ENCODE peak calls at places on chromosomes 4 and X, in ten cellular contexts. U, J, M, Q, O, Z, C, L, D and H are unnamed samples.

GRCh38 chrX:9899640-9900075 is 67.5 kb upstream of the CLDN34 start:
- DNase-seq in U (peak), J (no peak), M (no peak), Q (peak), O (no peak), Z (no peak), C (peak), L (peak), D (no peak), H (no peak)

GRCh38 chrX:12010436-12010835 is 127.8 kb upstream of the FRMPD4 start:
- DNase-seq in U (no peak), J (no peak), M (no peak), Q (no peak), O (no peak), Z (no peak), C (no peak), L (no peak), D (no peak), H (no peak)

GRCh38 chrX:144586756-144587155 is 660.5 kb upstream of the SPANXN1 start:
- DNase-seq in U (peak), J (no peak), M (peak), Q (no peak), O (no peak), Z (no peak), C (no peak), L (no peak), D (peak), H (no peak)

GRCh38 chr4:102715057-102715456 is 45.7 kb downstream of the MANBA start:
- DNase-seq in U (peak), J (no peak), M (no peak), Q (no peak), O (no peak), Z (no peak), C (no peak), L (peak), D (no peak), H (no peak)

GRCh38 chr4:169201144-169202124 is 69.3 kb downstream of the SH3RF1 start:
- DNase-seq in U (peak), J (no peak), M (no peak), Q (no peak), O (no peak), Z (no peak), C (no peak), L (no peak), D (no peak), H (no peak)

GRCh38 chrX:17082831-17083230 is 136.4 kb downstream of the REPS2 start:
- DNase-seq in U (peak), J (no peak), M (no peak), Q (no peak), O (no peak), Z (no peak), C (no peak), L (no peak), D (peak), H (no peak)

GRCh38 chr4:7055990-7056325 is 11.9 kb downstream of the GRPEL1 start:
- DNase-seq in U (no peak), J (no peak), M (no peak), Q (no peak), O (no peak), Z (no peak), C (no peak), L (no peak), D (no peak), H (no peak)

GRCh38 chr4:82901129-82901718 is 689 bp downstream of the THAP9 start:
- DNase-seq in U (peak), J (no peak), M (no peak), Q (no peak), O (no peak), Z (no peak), C (no peak), L (no peak), D (no peak), H (no peak)

GRCh38 chr4:77073981-77074865 is 1.6 kb downstream of the CCNI start:
- DNase-seq in U (peak), J (no peak), M (no peak), Q (no peak), O (no peak), Z (no peak), C (no peak), L (no peak), D (peak), H (no peak)

GRCh38 chrX:155864655-155865054 is 16.5 kb upstream of the VAMP7 start:
- DNase-seq in U (peak), J (no peak), M (no peak), Q (no peak), O (no peak), Z (no peak), C (no peak), L (no peak), D (peak), H (no peak)

GRCh38 chrX:121000589-121000988 is 15.0 kb upstream of the CT47A1 start:
- DNase-seq in U (peak), J (no peak), M (peak), Q (no peak), O (no peak), Z (no peak), C (no peak), L (no peak), D (peak), H (no peak)

GRCh38 chr4:67437974-67438713 is 107.2 kb downstream of the CENPC start:
- DNase-seq in U (peak), J (no peak), M (no peak), Q (no peak), O (no peak), Z (no peak), C (no peak), L (peak), D (peak), H (no peak)

GRCh38 chr4:55824865-55825264 is 5.3 kb downstream of the EXOC1L start:
- DNase-seq in U (no peak), J (no peak), M (no peak), Q (no peak), O (no peak), Z (no peak), C (no peak), L (no peak), D (no peak), H (no peak)

GRCh38 chr4:139972305-139972704 is 181.7 kb downstream of the MAML3 start:
- DNase-seq in U (peak), J (no peak), M (no peak), Q (no peak), O (no peak), Z (no peak), C (no peak), L (no peak), D (peak), H (no peak)

GRCh38 chr4:63693321-63693720 is 715.9 kb downstream of the TECRL start:
- DNase-seq in U (no peak), J (no peak), M (no peak), Q (no peak), O (no peak), Z (no peak), C (no peak), L (no peak), D (peak), H (no peak)

GRCh38 chr4:157204634-157205244 is 15.8 kb upstream of the GRIA2 start:
- DNase-seq in U (peak), J (no peak), M (peak), Q (peak), O (peak), Z (no peak), C (no peak), L (no peak), D (peak), H (no peak)

GRCh38 chrX:106378616-106379015 is 210.5 kb downstream of the PWWP3B start:
- DNase-seq in U (no peak), J (no peak), M (no peak), Q (no peak), O (no peak), Z (no peak), C (no peak), L (no peak), D (no peak), H (no peak)

GRCh38 chr4:185457136-185457535 is 14.4 kb downstream of the CCDC110 start:
- DNase-seq in U (no peak), J (no peak), M (no peak), Q (no peak), O (no peak), Z (no peak), C (no peak), L (no peak), D (no peak), H (no peak)

GRCh38 chr4:101178731-101179130 is 168.6 kb downstream of the PPP3CA start:
- DNase-seq in U (peak), J (no peak), M (no peak), Q (no peak), O (no peak), Z (no peak), C (no peak), L (peak), D (no peak), H (no peak)

GRCh38 chrX:56812515-56813105 is 83.6 kb downstream of the NBDY start:
- DNase-seq in U (no peak), J (no peak), M (no peak), Q (peak), O (no peak), Z (no peak), C (no peak), L (no peak), D (peak), H (no peak)

GRCh38 chrX:131792789-131793462 is 230.2 kb upstream of the STK26 start:
- DNase-seq in U (peak), J (no peak), M (no peak), Q (no peak), O (no peak), Z (no peak), C (peak), L (peak), D (no peak), H (no peak)

GRCh38 chr4:152534541-152535231 is 1.2 kb downstream of the FBXW7 start:
- DNase-seq in U (no peak), J (peak), M (peak), Q (peak), O (peak), Z (no peak), C (peak), L (no peak), D (peak), H (peak)

DNA sequence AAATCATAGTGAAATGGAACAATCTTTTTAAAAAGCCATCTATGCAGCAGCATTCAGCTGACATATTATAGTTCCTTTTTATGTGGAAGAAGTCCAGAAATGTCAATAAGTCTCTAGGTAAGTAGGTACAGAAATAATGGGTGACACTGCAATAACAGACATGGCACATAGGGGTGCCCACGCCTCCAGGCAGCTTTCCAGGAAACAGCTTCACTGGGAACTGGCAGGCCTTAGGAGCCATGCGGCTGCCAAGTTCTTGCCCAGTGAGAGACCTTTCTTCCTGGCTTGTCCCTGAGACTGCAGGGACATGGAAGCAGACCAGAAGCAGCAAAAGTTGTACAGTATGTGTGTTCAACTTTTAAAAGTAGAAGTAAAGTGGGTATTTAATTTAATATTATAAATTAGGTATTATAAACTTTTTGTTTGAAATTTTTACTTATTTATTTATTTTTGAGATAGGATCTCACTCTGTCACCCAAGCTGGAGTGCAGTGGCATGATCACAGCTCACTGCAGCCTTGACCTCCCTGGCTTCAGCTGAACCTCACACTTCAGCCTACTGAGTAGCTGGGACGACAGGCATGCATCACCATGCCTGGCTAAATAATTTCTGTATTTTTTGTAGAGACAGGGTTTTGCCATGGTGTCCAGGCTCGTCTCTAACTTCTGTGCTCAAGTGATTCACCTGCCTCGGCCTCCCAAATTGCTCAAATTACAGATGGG is 12.1 kb upstream of the ETNPPL start:
- DNase-seq in U (no peak), J (no peak), M (peak), Q (no peak), O (peak), Z (peak), C (no peak), L (no peak), D (peak), H (no peak)
- TF ChIP-seq CTCF in U (no peak), J (no peak), M (no peak), Q (no peak), O (peak), Z (peak), C (no peak), L (no peak), D (no peak), H (no peak)

GRCh38 chr4:110344165-110344564 is 131.8 kb upstream of the ENPEP start:
- DNase-seq in U (peak), J (no peak), M (peak), Q (peak), O (no peak), Z (no peak), C (no peak), L (peak), D (peak), H (no peak)
- TF ChIP-seq CTCF in U (peak), J (no peak), M (no peak), Q (no peak), O (no peak), Z (no peak), C (no peak), L (peak), D (peak), H (no peak)

DNA sequence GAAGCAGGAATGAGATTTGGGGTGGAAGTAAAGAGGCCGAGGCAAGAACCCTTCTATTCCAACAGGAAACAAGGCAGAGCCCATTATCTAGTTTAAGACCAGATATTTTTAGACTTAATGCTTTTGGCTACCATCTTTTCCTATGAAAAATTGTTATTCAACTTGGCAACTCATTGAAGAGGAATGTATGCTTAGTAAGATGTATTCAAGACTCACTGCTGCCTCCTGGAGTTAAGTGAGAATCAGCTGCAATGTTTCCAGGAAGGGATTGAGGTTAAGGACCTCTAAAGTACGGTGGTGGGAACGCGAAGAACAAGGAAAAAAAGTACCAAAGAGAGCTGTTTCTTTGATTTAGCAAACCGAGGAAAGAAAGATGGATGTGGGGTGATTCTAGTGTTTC is 89.1 kb downstream of the RAPGEF2 start:
- DNase-seq in U (peak), J (no peak), M (peak), Q (no peak), O (no peak), Z (no peak), C (no peak), L (peak), D (peak), H (no peak)
- TF ChIP-seq CTCF in U (peak), J (no peak), M (peak), Q (no peak), O (peak), Z (no peak), C (no peak), L (peak), D (peak), H (peak)

GRCh38 chr4:57156242-57156990 is 46.2 kb upstream of the IGFBP7 start:
- DNase-seq in U (no peak), J (no peak), M (no peak), Q (no peak), O (no peak), Z (no peak), C (no peak), L (no peak), D (peak), H (no peak)

GRCh38 chr4:57157611-57158137 is 47.5 kb upstream of the IGFBP7 start:
- DNase-seq in U (no peak), J (no peak), M (no peak), Q (no peak), O (no peak), Z (no peak), C (no peak), L (no peak), D (no peak), H (no peak)

GRCh38 chr4:57158762-57159161 is 48.6 kb upstream of the IGFBP7 start:
- DNase-seq in U (no peak), J (no peak), M (no peak), Q (no peak), O (no peak), Z (no peak), C (no peak), L (no peak), D (no peak), H (no peak)

GRCh38 chr4:57159866-57160265 is 49.7 kb upstream of the IGFBP7 start:
- DNase-seq in U (peak), J (no peak), M (no peak), Q (no peak), O (no peak), Z (no peak), C (no peak), L (no peak), D (peak), H (no peak)

DNA sequence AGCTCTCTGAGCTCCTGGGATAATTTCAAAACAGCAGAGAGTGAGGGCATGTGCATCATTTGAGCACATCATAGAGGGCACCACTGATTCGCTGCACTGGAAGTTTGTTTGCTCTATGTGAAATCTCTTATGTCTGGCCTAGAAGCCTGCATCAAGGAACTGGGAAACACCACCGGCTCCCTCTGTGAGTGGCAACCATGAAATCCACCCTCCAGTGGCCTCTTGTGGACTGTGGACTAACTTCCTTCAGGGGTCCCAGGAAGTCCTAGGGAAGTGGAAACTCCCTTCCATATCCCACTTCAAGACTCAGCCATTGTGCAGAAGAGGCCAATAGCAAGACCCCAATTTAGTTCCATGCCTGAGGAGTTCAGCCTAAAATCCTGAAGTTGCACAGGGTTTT is 48.0 kb upstream of the IGFBP7 start:
- DNase-seq in U (peak), J (no peak), M (no peak), Q (peak), O (no peak), Z (no peak), C (no peak), L (no peak), D (no peak), H (no peak)
- TF ChIP-seq CTCF in U (peak), J (no peak), M (no peak), Q (no peak), O (peak), Z (no peak), C (no peak), L (peak), D (no peak), H (no peak)

GRCh38 chrX:63738696-63739095 is 46.3 kb downstream of the ARHGEF9 start:
- DNase-seq in U (no peak), J (no peak), M (no peak), Q (no peak), O (no peak), Z (no peak), C (no peak), L (no peak), D (no peak), H (no peak)
- TF ChIP-seq CTCF in U (no peak), J (no peak), M (no peak), Q (no peak), O (no peak), Z (no peak), C (no peak), L (no peak), D (no peak), H (no peak)

DNA sequence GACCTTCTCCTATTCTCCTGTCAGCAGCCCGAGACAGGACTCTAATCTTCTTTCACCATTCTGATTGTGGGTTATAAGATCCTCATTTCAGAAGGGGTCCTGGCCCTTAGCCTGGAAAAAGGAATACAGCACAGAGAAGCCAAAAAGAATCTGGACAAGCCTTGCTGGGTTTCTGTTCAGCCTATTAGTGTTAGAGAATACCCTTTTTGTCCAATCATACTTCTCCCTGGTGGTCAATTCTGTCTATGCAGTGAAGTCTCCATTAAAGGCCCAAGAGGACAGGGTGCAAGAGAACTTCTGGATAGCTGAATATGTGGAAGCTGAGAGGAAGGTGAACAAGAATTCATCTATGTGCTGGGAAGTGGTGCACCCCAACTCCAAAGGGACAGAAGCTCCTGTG is 105.7 kb upstream of the AGA start:
- DNase-seq in U (no peak), J (no peak), M (no peak), Q (no peak), O (no peak), Z (no peak), C (no peak), L (no peak), D (no peak), H (no peak)
- TF ChIP-seq CTCF in U (no peak), J (no peak), M (no peak), Q (no peak), O (no peak), Z (no peak), C (no peak), L (no peak), D (no peak), H (no peak)

GRCh38 chr4:13427599-13428325 is 56.4 kb downstream of the RAB28 start:
- DNase-seq in U (no peak), J (no peak), M (no peak), Q (no peak), O (no peak), Z (no peak), C (no peak), L (no peak), D (peak), H (no peak)

GRCh38 chr4:13436962-13437361 is 47.2 kb downstream of the RAB28 start:
- DNase-seq in U (no peak), J (no peak), M (no peak), Q (no peak), O (no peak), Z (no peak), C (no peak), L (no peak), D (no peak), H (no peak)

GRCh38 chr4:13432453-13432852 is 51.7 kb downstream of the RAB28 start:
- DNase-seq in U (no peak), J (no peak), M (no peak), Q (no peak), O (no peak), Z (no peak), C (no peak), L (no peak), D (no peak), H (no peak)

DNA sequence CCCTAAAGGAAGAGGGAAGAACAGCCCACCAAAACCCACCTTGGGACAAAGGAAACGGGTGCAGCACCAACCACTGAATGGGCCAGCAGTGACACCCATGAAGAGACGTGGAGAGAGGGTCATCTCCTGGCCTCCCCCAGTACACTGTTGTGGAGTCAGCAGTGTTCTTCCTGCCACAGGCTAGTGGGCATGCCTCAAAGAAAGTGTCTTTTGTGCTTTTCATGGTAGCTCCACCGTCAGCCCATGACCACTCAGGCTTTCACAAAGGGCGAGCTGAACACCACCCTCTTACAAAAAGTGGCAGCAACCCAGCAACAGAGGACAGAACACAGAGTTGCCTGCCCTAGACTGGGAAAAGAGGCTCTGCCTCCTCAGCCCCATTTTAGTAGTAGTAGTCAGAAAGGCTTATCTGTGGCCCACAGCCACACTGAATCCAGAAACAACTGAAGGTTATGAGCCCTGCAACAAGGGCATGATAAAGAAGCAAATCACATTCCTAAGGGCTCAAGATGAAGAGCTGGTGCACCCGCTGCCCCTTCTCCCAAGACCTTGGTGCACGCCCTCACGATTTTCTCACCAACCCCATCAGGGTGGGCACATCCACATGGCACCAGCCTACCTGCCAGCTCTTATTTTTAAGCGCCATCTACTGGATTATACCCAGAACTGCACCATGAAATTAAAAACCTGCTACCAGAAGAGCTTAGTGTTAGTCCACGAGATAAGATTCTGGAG is 53.1 kb downstream of the RAB28 start:
- DNase-seq in U (no peak), J (no peak), M (no peak), Q (no peak), O (no peak), Z (no peak), C (no peak), L (no peak), D (peak), H (no peak)
- TF ChIP-seq CTCF in U (peak), J (no peak), M (peak), Q (no peak), O (peak), Z (no peak), C (no peak), L (peak), D (peak), H (peak)

GRCh38 chr4:122874194-122874593 is 47.6 kb downstream of the FGF2 start:
- DNase-seq in U (peak), J (no peak), M (peak), Q (no peak), O (no peak), Z (no peak), C (no peak), L (peak), D (peak), H (no peak)
- TF ChIP-seq CTCF in U (no peak), J (no peak), M (no peak), Q (no peak), O (no peak), Z (no peak), C (no peak), L (no peak), D (no peak), H (no peak)